ENCODE peak calls at places on chromosomes 1 and 21, in seven cellular contexts. One of them, this sample, is unnamed.
A peak's percentile ranks its signal among the peaks of the same experiment; 100 is the strongest.

GRCh38 chr1:197435224-197435623 is 167.2 kb downstream of the CRB1 start:
- DNase-seq in neural progenitor cell: peak; percentile 56
- DNase-seq in GM23248: no peak
- DNase-seq in HCT116: no peak
- DNase-seq in hepatocyte: no peak
- DNase-seq in MM.1S: no peak
- DNase-seq in GM23338: peak; percentile 25
- DNase-seq in this sample: no peak

GRCh38 chr1:218443255-218443654 is 98.1 kb downstream of the TGFB2 start:
- DNase-seq in neural progenitor cell: no peak
- DNase-seq in GM23248: no peak
- DNase-seq in HCT116: no peak
- DNase-seq in hepatocyte: no peak
- DNase-seq in MM.1S: no peak
- DNase-seq in GM23338: no peak
- DNase-seq in this sample: no peak

GRCh38 chr1:3564921-3565831 is 46.1 kb downstream of the MEGF6 start:
- DNase-seq in neural progenitor cell: peak; percentile 75
- DNase-seq in GM23248: peak; percentile 49
- DNase-seq in HCT116: no peak
- DNase-seq in hepatocyte: peak; percentile 60
- DNase-seq in MM.1S: peak; percentile 21
- DNase-seq in GM23338: peak; percentile 77
- DNase-seq in this sample: peak; percentile 44

GRCh38 chr1:233368106-233368783 is 40.7 kb downstream of the MAP3K21 start:
- DNase-seq in neural progenitor cell: no peak
- DNase-seq in GM23248: peak; percentile 48
- DNase-seq in HCT116: no peak
- DNase-seq in hepatocyte: no peak
- DNase-seq in MM.1S: no peak
- DNase-seq in GM23338: no peak
- DNase-seq in this sample: peak; percentile 26

GRCh38 chr1:198529414-198529813 is 11.1 kb downstream of the ATP6V1G3 start:
- DNase-seq in neural progenitor cell: no peak
- DNase-seq in GM23248: peak; percentile 74
- DNase-seq in HCT116: no peak
- DNase-seq in hepatocyte: peak; percentile 29
- DNase-seq in MM.1S: no peak
- DNase-seq in GM23338: no peak
- DNase-seq in this sample: peak; percentile 78

GRCh38 chr1:14980801-14981200 is 172.7 kb upstream of the TMEM51 start:
- DNase-seq in neural progenitor cell: peak; percentile 36
- DNase-seq in GM23248: peak; percentile 42
- DNase-seq in HCT116: no peak
- DNase-seq in hepatocyte: no peak
- DNase-seq in MM.1S: no peak
- DNase-seq in GM23338: no peak
- DNase-seq in this sample: no peak

GRCh38 chr1:246795094-246795671 is 71.0 kb downstream of the SCCPDH start:
- DNase-seq in neural progenitor cell: no peak
- DNase-seq in GM23248: peak; percentile 66
- DNase-seq in HCT116: no peak
- DNase-seq in hepatocyte: no peak
- DNase-seq in MM.1S: no peak
- DNase-seq in GM23338: peak; percentile 80
- DNase-seq in this sample: no peak

GRCh38 chr1:109529895-109530456 is 9.7 kb upstream of the GPR61 start:
- DNase-seq in neural progenitor cell: no peak
- DNase-seq in GM23248: no peak
- DNase-seq in HCT116: no peak
- DNase-seq in hepatocyte: no peak
- DNase-seq in MM.1S: no peak
- DNase-seq in GM23338: no peak
- DNase-seq in this sample: no peak

GRCh38 chr1:33610864-33611455 is 138.5 kb downstream of the ZSCAN20 start:
- DNase-seq in neural progenitor cell: no peak
- DNase-seq in GM23248: no peak
- DNase-seq in HCT116: no peak
- DNase-seq in hepatocyte: no peak
- DNase-seq in MM.1S: no peak
- DNase-seq in GM23338: no peak
- DNase-seq in this sample: no peak

GRCh38 chr1:204837440-204838084 is 33.1 kb upstream of the NFASC start:
- DNase-seq in neural progenitor cell: peak; percentile 90
- DNase-seq in GM23248: peak; percentile 74
- DNase-seq in HCT116: no peak
- DNase-seq in hepatocyte: peak; percentile 88
- DNase-seq in MM.1S: peak; percentile 66
- DNase-seq in GM23338: peak; percentile 95
- DNase-seq in this sample: peak; percentile 79

GRCh38 chr1:218933526-218933925 is 240.2 kb upstream of the LYPLAL1 start:
- DNase-seq in neural progenitor cell: no peak
- DNase-seq in GM23248: peak; percentile 36
- DNase-seq in HCT116: no peak
- DNase-seq in hepatocyte: no peak
- DNase-seq in MM.1S: no peak
- DNase-seq in GM23338: no peak
- DNase-seq in this sample: peak; percentile 52

GRCh38 chr1:237864338-237865244 is 26.1 kb downstream of the ZP4 start:
- DNase-seq in neural progenitor cell: peak; percentile 83
- DNase-seq in GM23248: peak; percentile 12
- DNase-seq in HCT116: no peak
- DNase-seq in hepatocyte: peak; percentile 85
- DNase-seq in MM.1S: peak; percentile 52
- DNase-seq in GM23338: peak; percentile 81
- DNase-seq in this sample: peak; percentile 55

GRCh38 chr1:204728456-204728855 is 42.9 kb upstream of the LRRN2 start:
- DNase-seq in neural progenitor cell: no peak
- DNase-seq in GM23248: no peak
- DNase-seq in HCT116: no peak
- DNase-seq in hepatocyte: no peak
- DNase-seq in MM.1S: no peak
- DNase-seq in GM23338: no peak
- DNase-seq in this sample: peak; percentile 86

DNA sequence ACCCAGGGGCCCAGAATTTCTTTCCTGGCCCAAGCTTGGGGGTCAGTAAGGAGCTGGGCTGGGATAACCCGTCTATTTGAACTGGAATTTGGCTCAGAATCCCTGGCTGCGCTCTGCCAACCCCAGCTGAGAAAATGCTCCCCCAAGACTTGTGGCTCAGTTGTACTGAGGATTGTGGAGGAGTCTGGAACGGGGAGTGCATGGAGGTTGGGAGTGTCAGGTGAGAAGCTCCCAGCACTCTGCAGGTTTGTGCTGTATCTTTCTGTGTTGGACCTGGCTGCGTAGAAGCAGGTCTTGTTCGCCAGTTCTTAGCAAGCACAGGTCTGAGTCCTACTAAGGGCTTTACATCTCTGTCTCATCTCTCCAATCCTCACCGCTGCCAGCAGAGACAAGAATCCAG is 1.6 kb downstream of the TCEA3 start:
- DNase-seq in neural progenitor cell: no peak
- DNase-seq in GM23248: peak; percentile 38
- DNase-seq in HCT116: no peak
- DNase-seq in hepatocyte: no peak
- DNase-seq in MM.1S: no peak
- DNase-seq in GM23338: no peak
- DNase-seq in this sample: no peak
- TF ChIP-seq EZH2 in neural progenitor cell: no peak
- TF ChIP-seq EZH2 in GM23248: no peak
- TF ChIP-seq EZH2 in HCT116: no peak
- TF ChIP-seq EZH2 in hepatocyte: no peak
- TF ChIP-seq EZH2 in MM.1S: no peak
- TF ChIP-seq EZH2 in GM23338: no peak
- TF ChIP-seq EZH2 in this sample: no peak

DNA sequence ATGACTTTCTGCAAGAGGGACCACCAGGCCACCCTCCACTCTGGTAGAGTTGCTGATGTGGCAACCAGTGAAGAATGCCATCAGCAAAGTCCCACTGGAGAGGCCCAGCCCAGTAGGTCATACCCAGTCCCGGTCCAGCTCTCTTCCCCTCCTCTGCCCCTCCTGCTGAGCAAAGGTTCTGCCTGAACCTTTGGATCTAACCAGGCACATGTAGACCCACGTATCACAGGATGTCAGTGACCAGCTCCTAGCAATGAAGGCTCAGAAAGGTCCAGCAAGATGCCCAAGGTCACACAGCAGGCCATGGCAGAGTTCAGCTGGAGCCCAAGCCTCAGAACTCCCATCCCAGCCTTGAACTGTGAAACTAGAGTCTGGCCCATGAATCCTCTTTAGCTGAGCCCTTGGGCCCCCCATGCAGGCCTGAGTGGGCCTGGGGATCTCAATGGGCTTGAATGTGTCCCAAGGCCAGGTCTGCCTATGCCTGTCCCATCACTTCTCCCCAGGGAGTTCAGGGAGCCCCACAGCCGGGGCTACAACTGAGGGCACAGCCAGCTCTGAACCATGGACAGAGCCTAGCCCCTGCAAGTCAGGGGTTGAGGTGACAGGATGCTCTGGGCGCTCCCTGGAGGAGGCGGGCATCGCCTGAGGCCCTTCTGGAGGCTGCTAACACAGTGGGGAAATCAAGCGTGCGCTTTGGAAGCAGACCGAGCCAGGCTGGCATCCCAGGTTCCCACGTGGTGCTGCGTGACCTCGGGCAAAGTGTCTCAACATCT is 21.4 kb upstream of the PADI1 start:
- DNase-seq in neural progenitor cell: no peak
- DNase-seq in GM23248: no peak
- DNase-seq in HCT116: no peak
- DNase-seq in hepatocyte: no peak
- DNase-seq in MM.1S: no peak
- DNase-seq in GM23338: no peak
- DNase-seq in this sample: no peak
- H3K27me3 ChIP-seq in neural progenitor cell: no peaks in the 10 kb centered on the region
- H3K27me3 ChIP-seq in GM23248: no peaks in the 10 kb centered on the region
- H3K27me3 ChIP-seq in HCT116: no peaks in the 10 kb centered on the region
- H3K27me3 ChIP-seq in hepatocyte: no peaks in the 10 kb centered on the region
- H3K27me3 ChIP-seq in MM.1S: peaks cover 88% of the 10 kb centered on the region
- H3K27me3 ChIP-seq in GM23338: no peaks in the 10 kb centered on the region
- H3K27me3 ChIP-seq in this sample: no peaks in the 10 kb centered on the region

GRCh38 chr21:41752231-41752681 is 14.6 kb downstream of the RIPK4 start:
- DNase-seq in neural progenitor cell: no peak
- DNase-seq in GM23248: peak; percentile 91
- DNase-seq in HCT116: no peak
- DNase-seq in hepatocyte: peak; percentile 48
- DNase-seq in MM.1S: no peak
- DNase-seq in GM23338: no peak
- DNase-seq in this sample: peak; percentile 81
- TF ChIP-seq EZH2phosphoT487 in neural progenitor cell: no peak
- TF ChIP-seq EZH2phosphoT487 in GM23248: peak; percentile 33
- TF ChIP-seq EZH2phosphoT487 in HCT116: no peak
- TF ChIP-seq EZH2phosphoT487 in hepatocyte: no peak
- TF ChIP-seq EZH2phosphoT487 in MM.1S: no peak
- TF ChIP-seq EZH2phosphoT487 in GM23338: no peak
- TF ChIP-seq EZH2phosphoT487 in this sample: no peak

GRCh38 chr1:21626921-21627339 is 42.2 kb downstream of the RAP1GAP start:
- DNase-seq in neural progenitor cell: no peak
- DNase-seq in GM23248: peak; percentile 6
- DNase-seq in HCT116: no peak
- DNase-seq in hepatocyte: no peak
- DNase-seq in MM.1S: no peak
- DNase-seq in GM23338: no peak
- DNase-seq in this sample: peak; percentile 94
- TF ChIP-seq EZH2 in neural progenitor cell: no peak
- TF ChIP-seq EZH2 in GM23248: no peak
- TF ChIP-seq EZH2 in HCT116: no peak
- TF ChIP-seq EZH2 in hepatocyte: no peak
- TF ChIP-seq EZH2 in MM.1S: no peak
- TF ChIP-seq EZH2 in GM23338: no peak
- TF ChIP-seq EZH2 in this sample: no peak

GRCh38 chr1:6087402-6087772 is 41.7 kb downstream of the KCNAB2 start:
- DNase-seq in neural progenitor cell: no peak
- DNase-seq in GM23248: no peak
- DNase-seq in HCT116: no peak
- DNase-seq in hepatocyte: no peak
- DNase-seq in MM.1S: no peak
- DNase-seq in GM23338: no peak
- DNase-seq in this sample: no peak

GRCh38 chr1:6086762-6087401 is 41.2 kb downstream of the KCNAB2 start:
- DNase-seq in neural progenitor cell: no peak
- DNase-seq in GM23248: no peak
- DNase-seq in HCT116: no peak
- DNase-seq in hepatocyte: no peak
- DNase-seq in MM.1S: no peak
- DNase-seq in GM23338: no peak
- DNase-seq in this sample: no peak

GRCh38 chr1:6084781-6085495 is 39.2 kb downstream of the KCNAB2 start:
- DNase-seq in neural progenitor cell: no peak
- DNase-seq in GM23248: no peak
- DNase-seq in HCT116: no peak
- DNase-seq in hepatocyte: no peak
- DNase-seq in MM.1S: no peak
- DNase-seq in GM23338: no peak
- DNase-seq in this sample: no peak

GRCh38 chr1:6086358-6086757 is 40.7 kb downstream of the KCNAB2 start:
- DNase-seq in neural progenitor cell: no peak
- DNase-seq in GM23248: no peak
- DNase-seq in HCT116: no peak
- DNase-seq in hepatocyte: no peak
- DNase-seq in MM.1S: no peak
- DNase-seq in GM23338: no peak
- DNase-seq in this sample: no peak

GRCh38 chr1:6085666-6086065 is 40.0 kb downstream of the KCNAB2 start:
- DNase-seq in neural progenitor cell: no peak
- DNase-seq in GM23248: no peak
- DNase-seq in HCT116: no peak
- DNase-seq in hepatocyte: no peak
- DNase-seq in MM.1S: no peak
- DNase-seq in GM23338: no peak
- DNase-seq in this sample: no peak
- H3K27me3 ChIP-seq in neural progenitor cell: no peaks in the 10 kb centered on the region
- H3K27me3 ChIP-seq in GM23248: no peaks in the 10 kb centered on the region
- H3K27me3 ChIP-seq in HCT116: no peaks in the 10 kb centered on the region
- H3K27me3 ChIP-seq in hepatocyte: no peaks in the 10 kb centered on the region
- H3K27me3 ChIP-seq in MM.1S: no peaks in the 10 kb centered on the region
- H3K27me3 ChIP-seq in GM23338: no peaks in the 10 kb centered on the region
- H3K27me3 ChIP-seq in this sample: no peaks in the 10 kb centered on the region

GRCh38 chr1:181485276-181486097 is 2.2 kb downstream of the CACNA1E start:
- DNase-seq in neural progenitor cell: peak; percentile 83
- DNase-seq in GM23248: peak; percentile 37
- DNase-seq in HCT116: no peak
- DNase-seq in hepatocyte: peak; percentile 67
- DNase-seq in MM.1S: peak; percentile 82
- DNase-seq in GM23338: peak; percentile 81
- DNase-seq in this sample: no peak
- TF ChIP-seq EZH2phosphoT487 in neural progenitor cell: no peak
- TF ChIP-seq EZH2phosphoT487 in GM23248: no peak
- TF ChIP-seq EZH2phosphoT487 in HCT116: no peak
- TF ChIP-seq EZH2phosphoT487 in hepatocyte: no peak
- TF ChIP-seq EZH2phosphoT487 in MM.1S: no peak
- TF ChIP-seq EZH2phosphoT487 in GM23338: no peak
- TF ChIP-seq EZH2phosphoT487 in this sample: no peak

GRCh38 chr1:86515597-86515996 is 31.3 kb upstream of the CLCA4 start:
- DNase-seq in neural progenitor cell: peak; percentile 64
- DNase-seq in GM23248: peak; percentile 24
- DNase-seq in HCT116: peak; percentile 62
- DNase-seq in hepatocyte: no peak
- DNase-seq in MM.1S: peak; percentile 25
- DNase-seq in GM23338: peak; percentile 72
- DNase-seq in this sample: peak; percentile 62
- TF ChIP-seq EZH2 in neural progenitor cell: no peak
- TF ChIP-seq EZH2 in GM23248: no peak
- TF ChIP-seq EZH2 in HCT116: no peak
- TF ChIP-seq EZH2 in hepatocyte: no peak
- TF ChIP-seq EZH2 in MM.1S: no peak
- TF ChIP-seq EZH2 in GM23338: no peak
- TF ChIP-seq EZH2 in this sample: no peak